ENCODE peak calls at places on chromosomes 5 and 9, in five cellular contexts. H is testis, K is cardiac muscle cell, D is spleen, W is tibial nerve. Q is an unnamed sample.

GRCh38 chr5:138544171-138545134 is 1.4 kb upstream of the ETF1 start:
- DNase-seq in H (peak), K (peak), D (no peak), W (no peak), Q (no peak)

GRCh38 chr9:121699271-121700164 is 48.1 kb downstream of the DAB2IP start:
- DNase-seq in H (peak), K (peak), D (peak), W (peak), Q (peak)

GRCh38 chr5:43191740-43192557 is at the start of gene NIM1K:
- DNase-seq in H (peak), K (peak), D (peak), W (peak), Q (peak)

GRCh38 chr9:77433675-77434445 is 214.3 kb downstream of the GNA14 start:
- DNase-seq in H (peak), K (peak), D (no peak), W (peak), Q (peak)

GRCh38 chr9:129624168-129624759 is 1.7 kb upstream of the NTMT1 start:
- DNase-seq in H (peak), K (peak), D (no peak), W (peak), Q (peak)

GRCh38 chr5:76689321-76690026 is 26.5 kb upstream of the F2R start:
- DNase-seq in H (no peak), K (peak), D (no peak), W (no peak), Q (no peak)

GRCh38 chr5:79956173-79956670 is 34.8 kb downstream of the MTX3 start:
- DNase-seq in H (no peak), K (peak), D (no peak), W (no peak), Q (no peak)

GRCh38 chr5:83563631-83564030 is 92.1 kb downstream of the VCAN start:
- DNase-seq in H (no peak), K (no peak), D (no peak), W (no peak), Q (no peak)

GRCh38 chr9:113296796-113297558 is 6.2 kb downstream of the RNF183 start:
- DNase-seq in H (no peak), K (no peak), D (no peak), W (no peak), Q (peak)

GRCh38 chr5:160165137-160166068 is 46.2 kb upstream of the PWWP2A start:
- DNase-seq in H (peak), K (peak), D (peak), W (peak), Q (peak)
- H3K27ac ChIP-seq in H (peak), K (peak), D (peak), W (peak), Q (peak)

GRCh38 chr5:179768326-179769085 is 25.3 kb upstream of the LTC4S start:
- DNase-seq in H (no peak), K (peak), D (peak), W (no peak), Q (no peak)

GRCh38 chr5:179769276-179769675 is 24.5 kb upstream of the LTC4S start:
- DNase-seq in H (no peak), K (no peak), D (no peak), W (no peak), Q (no peak)

GRCh38 chr5:179766021-179766725 is 27.6 kb upstream of the LTC4S start:
- DNase-seq in H (no peak), K (peak), D (peak), W (no peak), Q (no peak)

GRCh38 chr5:179765400-179765799 is 28.4 kb upstream of the LTC4S start:
- DNase-seq in H (no peak), K (peak), D (peak), W (peak), Q (no peak)

GRCh38 chr5:179766726-179767455 is 26.9 kb upstream of the LTC4S start:
- DNase-seq in H (no peak), K (peak), D (no peak), W (no peak), Q (no peak)
- TF ChIP-seq CTCF in H (no peak), K (no peak), D (no peak), W (no peak), Q (no peak)

GRCh38 chr5:25345240-25345771 is 700.5 kb upstream of the CDH10 start:
- DNase-seq in H (no peak), K (no peak), D (no peak), W (no peak), Q (no peak)
- H3K4me3 ChIP-seq in H (no peak), K (no peak), D (no peak), W (no peak), Q (no peak)

GRCh38 chr5:56102885-56103284 is 108.1 kb upstream of the IL6ST start:
- DNase-seq in H (no peak), K (no peak), D (no peak), W (no peak), Q (no peak)

GRCh38 chr5:56101180-56101579 is 106.4 kb upstream of the IL6ST start:
- DNase-seq in H (no peak), K (no peak), D (no peak), W (no peak), Q (no peak)

GRCh38 chr5:56099346-56099745 is 104.6 kb upstream of the IL6ST start:
- DNase-seq in H (no peak), K (peak), D (no peak), W (no peak), Q (no peak)

GRCh38 chr5:56097055-56097454 is 102.3 kb upstream of the IL6ST start:
- DNase-seq in H (no peak), K (no peak), D (no peak), W (no peak), Q (no peak)

GRCh38 chr5:56100429-56101176 is 105.8 kb upstream of the IL6ST start:
- DNase-seq in H (no peak), K (no peak), D (no peak), W (no peak), Q (no peak)
- H3K27ac ChIP-seq in H (no peak), K (no peak), D (peak), W (no peak), Q (no peak)

GRCh38 chr5:13478831-13479465 is 465.5 kb downstream of the DNAH5 start:
- DNase-seq in H (peak), K (peak), D (no peak), W (no peak), Q (peak)
- TF ChIP-seq CTCF in H (no peak), K (no peak), D (no peak), W (no peak), Q (peak)

DNA sequence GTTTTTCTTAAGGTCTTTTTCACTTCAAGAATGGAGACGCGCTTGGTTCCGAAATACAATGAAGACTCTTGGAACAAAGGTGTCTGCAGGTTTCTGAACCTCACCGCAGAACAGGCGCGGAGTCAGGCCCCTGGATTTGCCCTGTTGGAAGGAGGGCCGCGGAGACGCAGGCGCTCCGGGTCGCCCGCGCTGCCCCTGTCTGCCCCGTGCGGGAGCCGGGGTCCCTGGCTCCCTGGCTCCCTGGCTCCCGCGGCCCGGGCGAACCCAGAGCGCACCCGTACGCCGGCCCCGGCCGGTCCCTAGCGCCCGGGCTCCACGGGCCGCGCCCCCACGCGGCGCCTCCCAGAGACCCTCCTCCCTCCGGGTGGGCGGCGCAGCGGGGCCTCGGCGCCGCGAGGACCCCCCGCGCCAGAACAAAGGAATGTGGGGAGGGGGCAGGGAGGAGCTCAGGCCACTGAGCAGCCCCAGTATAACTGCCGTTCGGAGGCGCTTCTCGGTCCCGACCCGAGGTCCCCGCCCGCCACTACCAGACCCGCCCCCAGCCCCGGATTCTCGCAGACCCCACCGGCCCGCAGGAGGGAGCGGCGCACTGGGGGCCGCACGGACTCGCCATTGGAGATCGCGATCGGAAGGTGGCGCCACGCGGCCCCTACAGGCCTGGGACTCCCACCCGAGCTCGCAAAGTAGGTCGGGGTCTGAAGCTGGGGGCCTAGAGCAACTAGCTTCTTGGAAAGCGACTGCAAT is 2.4 kb downstream of the NFIL3 start:
- DNase-seq in H (peak), K (peak), D (peak), W (no peak), Q (peak)
- H3K4me3 ChIP-seq in H (peak), K (peak), D (peak), W (peak), Q (peak)

Q was measured in WERI-Rb-1.